ENCODE peak calls at places on chromosome X, in seven cellular contexts. Y, P, R, J, Z, L and H are unnamed samples.

GRCh38 chrX:69987691-69988090 is 62.0 kb downstream of the AWAT2 start:
- DNase-seq in Y (no peak), P (no peak), R (no peak), J (no peak), Z (no peak), L (no peak), H (no peak)

GRCh38 chrX:132219343-132219768 is at the start of gene RAP2C:
- DNase-seq in Y (peak), P (peak), R (peak), J (peak), Z (peak), L (peak), H (peak)

GRCh38 chrX:154374361-154375155 is at the start of gene FLNA:
- DNase-seq in Y (no peak), P (peak), R (peak), J (peak), Z (no peak), L (peak), H (peak)

GRCh38 chrX:150690126-150690525 is 3.1 kb upstream of the MTMR1 start:
- DNase-seq in Y (no peak), P (no peak), R (no peak), J (no peak), Z (peak), L (no peak), H (no peak)

GRCh38 chrX:54808109-54808604 is 612 bp downstream of the MAGED2 start:
- DNase-seq in Y (peak), P (peak), R (peak), J (peak), Z (no peak), L (peak), H (peak)

GRCh38 chrX:68433981-68434299 is 645 bp upstream of the OPHN1 start:
- DNase-seq in Y (no peak), P (no peak), R (no peak), J (no peak), Z (no peak), L (no peak), H (no peak)

GRCh38 chrX:131830400-131831184 is 192.5 kb upstream of the STK26 start:
- DNase-seq in Y (peak), P (peak), R (peak), J (peak), Z (peak), L (peak), H (peak)

GRCh38 chrX:71320126-71320525 is 18.6 kb downstream of the ITGB1BP2 start:
- DNase-seq in Y (no peak), P (no peak), R (no peak), J (no peak), Z (no peak), L (no peak), H (no peak)

GRCh38 chrX:154761977-154762528 is 611 bp upstream of the DKC1 start:
- DNase-seq in Y (no peak), P (no peak), R (no peak), J (no peak), Z (no peak), L (no peak), H (no peak)

GRCh38 chrX:123173833-123174232 is 10.2 kb upstream of the GRIA3 start:
- DNase-seq in Y (no peak), P (no peak), R (no peak), J (peak), Z (no peak), L (no peak), H (no peak)

GRCh38 chrX:50635162-50635561 is 164.5 kb upstream of the DGKK start:
- DNase-seq in Y (no peak), P (no peak), R (no peak), J (no peak), Z (no peak), L (no peak), H (no peak)

GRCh38 chrX:55522577-55523254 is 33.1 kb upstream of the USP51 start:
- DNase-seq in Y (no peak), P (peak), R (no peak), J (no peak), Z (no peak), L (no peak), H (no peak)

GRCh38 chrX:72358313-72358712 is 52.6 kb upstream of the CITED1 start:
- DNase-seq in Y (no peak), P (no peak), R (no peak), J (no peak), Z (peak), L (no peak), H (no peak)

GRCh38 chrX:66043584-66043983 is 3.7 kb upstream of the VSIG4 start:
- DNase-seq in Y (no peak), P (no peak), R (no peak), J (no peak), Z (no peak), L (no peak), H (no peak)

GRCh38 chrX:148661035-148661434 is 160.6 kb downstream of the AFF2 start:
- DNase-seq in Y (no peak), P (no peak), R (no peak), J (no peak), Z (no peak), L (no peak), H (no peak)

GRCh38 chrX:137405449-137406140 is 160.3 kb upstream of the ZIC3 start:
- DNase-seq in Y (no peak), P (no peak), R (no peak), J (no peak), Z (no peak), L (no peak), H (peak)

GRCh38 chrX:153830632-153831434 is 489 bp upstream of the PDZD4 start:
- DNase-seq in Y (no peak), P (no peak), R (peak), J (peak), Z (no peak), L (no peak), H (peak)

GRCh38 chrX:134631404-134632346 is 26.6 kb downstream of the PLAC1 start:
- DNase-seq in Y (no peak), P (peak), R (no peak), J (peak), Z (no peak), L (no peak), H (no peak)

GRCh38 chrX:140766024-140766611 is 56.6 kb downstream of the LINC00632 start:
- DNase-seq in Y (peak), P (peak), R (peak), J (peak), Z (no peak), L (peak), H (peak)

GRCh38 chrX:72238183-72238582 is 644 bp downstream of the ERCC6L start:
- DNase-seq in Y (no peak), P (no peak), R (no peak), J (no peak), Z (no peak), L (no peak), H (peak)

GRCh38 chrX:148574247-148574973 is 74.0 kb downstream of the AFF2 start:
- DNase-seq in Y (no peak), P (no peak), R (no peak), J (no peak), Z (no peak), L (no peak), H (no peak)

GRCh38 chrX:9019151-9019550 is 14.8 kb downstream of the FAM9B start:
- DNase-seq in Y (no peak), P (no peak), R (no peak), J (no peak), Z (no peak), L (no peak), H (no peak)

GRCh38 chrX:7083468-7084396 is 63.8 kb upstream of the STS start:
- DNase-seq in Y (peak), P (no peak), R (peak), J (no peak), Z (peak), L (no peak), H (no peak)

GRCh38 chrX:68419934-68420333 is 13.4 kb downstream of the OPHN1 start:
- DNase-seq in Y (no peak), P (no peak), R (no peak), J (no peak), Z (no peak), L (no peak), H (no peak)

GRCh38 chrX:2823795-2824386 is 4.8 kb upstream of the GYG2 start:
- DNase-seq in Y (no peak), P (no peak), R (no peak), J (no peak), Z (no peak), L (no peak), H (no peak)

GRCh38 chrX:136183175-136183574 is 35.8 kb downstream of the FHL1 start:
- DNase-seq in Y (no peak), P (no peak), R (no peak), J (no peak), Z (no peak), L (no peak), H (no peak)

GRCh38 chrX:8846271-8846670 is 45.1 kb upstream of the FAM9A start:
- DNase-seq in Y (no peak), P (no peak), R (no peak), J (no peak), Z (peak), L (no peak), H (no peak)

GRCh38 chrX:74545880-74546279 is 68.5 kb downstream of the RLIM start:
- DNase-seq in Y (no peak), P (no peak), R (no peak), J (no peak), Z (no peak), L (no peak), H (no peak)

GRCh38 chrX:118675336-118675965 is 52.0 kb upstream of the IL13RA1 start:
- DNase-seq in Y (no peak), P (no peak), R (no peak), J (no peak), Z (no peak), L (no peak), H (no peak)

GRCh38 chrX:16834811-16835210 is 35.4 kb downstream of the RBBP7 start:
- DNase-seq in Y (no peak), P (no peak), R (no peak), J (peak), Z (no peak), L (no peak), H (no peak)

GRCh38 chrX:68895339-68896250 is 66.8 kb downstream of the EFNB1 start:
- DNase-seq in Y (no peak), P (peak), R (no peak), J (no peak), Z (peak), L (no peak), H (no peak)

GRCh38 chrX:29308726-29309125 is 721.5 kb downstream of the IL1RAPL1 start:
- DNase-seq in Y (no peak), P (no peak), R (no peak), J (no peak), Z (no peak), L (peak), H (peak)